ENCODE peak calls at places on chromosomes 13 and 19, in ten cellular contexts. One of them, this sample, is unnamed.

GRCh38 chr19:45784096-45784495 is 1.8 kb upstream of the DMPK start:
- DNase-seq in left lobe of liver: no peak
- DNase-seq in CD4-positive, alpha-beta T cell: no peak
- DNase-seq in HS-5: no peak
- DNase-seq in fibroblast of pulmonary artery: no peak
- DNase-seq in EL: no peak
- DNase-seq in HuH-7.5: no peak
- DNase-seq in stimulated activated CD8-positive, alpha-beta memory T cell treated with anti-CD3 and anti-CD28 coated beads, Interleukin-4, amount 100 ng/mL, for 1 hour: no peak
- DNase-seq in gastrocnemius medialis: no peak
- DNase-seq in left ventricle myocardium inferior: no peak
- DNase-seq in this sample: no peak

GRCh38 chr19:49338023-49338677 is 2.9 kb downstream of the CD37 start:
- DNase-seq in left lobe of liver: peak
- DNase-seq in CD4-positive, alpha-beta T cell: no peak
- DNase-seq in HS-5: no peak
- DNase-seq in fibroblast of pulmonary artery: no peak
- DNase-seq in EL: no peak
- DNase-seq in HuH-7.5: no peak
- DNase-seq in stimulated activated CD8-positive, alpha-beta memory T cell treated with anti-CD3 and anti-CD28 coated beads, Interleukin-4, amount 100 ng/mL, for 1 hour: no peak
- DNase-seq in gastrocnemius medialis: no peak
- DNase-seq in left ventricle myocardium inferior: no peak
- DNase-seq in this sample: no peak

GRCh38 chr13:24110011-24110410 is 50.5 kb upstream of the SPATA13 start:
- DNase-seq in left lobe of liver: no peak
- DNase-seq in CD4-positive, alpha-beta T cell: no peak
- DNase-seq in HS-5: no peak
- DNase-seq in fibroblast of pulmonary artery: no peak
- DNase-seq in EL: no peak
- DNase-seq in HuH-7.5: no peak
- DNase-seq in stimulated activated CD8-positive, alpha-beta memory T cell treated with anti-CD3 and anti-CD28 coated beads, Interleukin-4, amount 100 ng/mL, for 1 hour: no peak
- DNase-seq in gastrocnemius medialis: no peak
- DNase-seq in left ventricle myocardium inferior: no peak
- DNase-seq in this sample: no peak

GRCh38 chr19:33665776-33666175 is 44.0 kb downstream of the CHST8 start:
- DNase-seq in left lobe of liver: no peak
- DNase-seq in CD4-positive, alpha-beta T cell: no peak
- DNase-seq in HS-5: no peak
- DNase-seq in fibroblast of pulmonary artery: no peak
- DNase-seq in EL: no peak
- DNase-seq in HuH-7.5: no peak
- DNase-seq in stimulated activated CD8-positive, alpha-beta memory T cell treated with anti-CD3 and anti-CD28 coated beads, Interleukin-4, amount 100 ng/mL, for 1 hour: no peak
- DNase-seq in gastrocnemius medialis: no peak
- DNase-seq in left ventricle myocardium inferior: no peak
- DNase-seq in this sample: no peak

GRCh38 chr13:19960673-19961015 is 2.1 kb downstream of the ZMYM2 start:
- DNase-seq in left lobe of liver: no peak
- DNase-seq in CD4-positive, alpha-beta T cell: no peak
- DNase-seq in HS-5: no peak
- DNase-seq in fibroblast of pulmonary artery: peak
- DNase-seq in EL: peak
- DNase-seq in HuH-7.5: no peak
- DNase-seq in stimulated activated CD8-positive, alpha-beta memory T cell treated with anti-CD3 and anti-CD28 coated beads, Interleukin-4, amount 100 ng/mL, for 1 hour: no peak
- DNase-seq in gastrocnemius medialis: no peak
- DNase-seq in left ventricle myocardium inferior: no peak
- DNase-seq in this sample: no peak

GRCh38 chr19:41373993-41374392 is 2.3 kb upstream of the TMEM91 start:
- DNase-seq in left lobe of liver: no peak
- DNase-seq in CD4-positive, alpha-beta T cell: no peak
- DNase-seq in HS-5: no peak
- DNase-seq in fibroblast of pulmonary artery: peak
- DNase-seq in EL: peak
- DNase-seq in HuH-7.5: no peak
- DNase-seq in stimulated activated CD8-positive, alpha-beta memory T cell treated with anti-CD3 and anti-CD28 coated beads, Interleukin-4, amount 100 ng/mL, for 1 hour: no peak
- DNase-seq in gastrocnemius medialis: peak
- DNase-seq in left ventricle myocardium inferior: peak
- DNase-seq in this sample: peak

GRCh38 chr19:3095375-3096191 is 1.4 kb downstream of the GNA11 start:
- DNase-seq in left lobe of liver: no peak
- DNase-seq in CD4-positive, alpha-beta T cell: peak
- DNase-seq in HS-5: no peak
- DNase-seq in fibroblast of pulmonary artery: no peak
- DNase-seq in EL: peak
- DNase-seq in HuH-7.5: peak
- DNase-seq in stimulated activated CD8-positive, alpha-beta memory T cell treated with anti-CD3 and anti-CD28 coated beads, Interleukin-4, amount 100 ng/mL, for 1 hour: no peak
- DNase-seq in gastrocnemius medialis: no peak
- DNase-seq in left ventricle myocardium inferior: no peak
- DNase-seq in this sample: no peak

GRCh38 chr19:15468675-15469512 is 4.5 kb upstream of the RASAL3 start:
- DNase-seq in left lobe of liver: peak
- DNase-seq in CD4-positive, alpha-beta T cell: no peak
- DNase-seq in HS-5: no peak
- DNase-seq in fibroblast of pulmonary artery: no peak
- DNase-seq in EL: no peak
- DNase-seq in HuH-7.5: peak
- DNase-seq in stimulated activated CD8-positive, alpha-beta memory T cell treated with anti-CD3 and anti-CD28 coated beads, Interleukin-4, amount 100 ng/mL, for 1 hour: no peak
- DNase-seq in gastrocnemius medialis: no peak
- DNase-seq in left ventricle myocardium inferior: no peak
- DNase-seq in this sample: no peak

GRCh38 chr13:23969672-23970071 is 72.4 kb upstream of the C1QTNF9B start:
- DNase-seq in left lobe of liver: no peak
- DNase-seq in CD4-positive, alpha-beta T cell: no peak
- DNase-seq in HS-5: no peak
- DNase-seq in fibroblast of pulmonary artery: peak
- DNase-seq in EL: no peak
- DNase-seq in HuH-7.5: peak
- DNase-seq in stimulated activated CD8-positive, alpha-beta memory T cell treated with anti-CD3 and anti-CD28 coated beads, Interleukin-4, amount 100 ng/mL, for 1 hour: no peak
- DNase-seq in gastrocnemius medialis: no peak
- DNase-seq in left ventricle myocardium inferior: no peak
- DNase-seq in this sample: peak

GRCh38 chr13:39672378-39673132 is 17.1 kb downstream of the COG6 start:
- DNase-seq in left lobe of liver: no peak
- DNase-seq in CD4-positive, alpha-beta T cell: no peak
- DNase-seq in HS-5: no peak
- DNase-seq in fibroblast of pulmonary artery: no peak
- DNase-seq in EL: no peak
- DNase-seq in HuH-7.5: no peak
- DNase-seq in stimulated activated CD8-positive, alpha-beta memory T cell treated with anti-CD3 and anti-CD28 coated beads, Interleukin-4, amount 100 ng/mL, for 1 hour: no peak
- DNase-seq in gastrocnemius medialis: no peak
- DNase-seq in left ventricle myocardium inferior: no peak
- DNase-seq in this sample: no peak

GRCh38 chr13:103283451-103283820 is 217.2 kb upstream of the SLC10A2 start:
- DNase-seq in left lobe of liver: no peak
- DNase-seq in CD4-positive, alpha-beta T cell: no peak
- DNase-seq in HS-5: no peak
- DNase-seq in fibroblast of pulmonary artery: no peak
- DNase-seq in EL: no peak
- DNase-seq in HuH-7.5: no peak
- DNase-seq in stimulated activated CD8-positive, alpha-beta memory T cell treated with anti-CD3 and anti-CD28 coated beads, Interleukin-4, amount 100 ng/mL, for 1 hour: no peak
- DNase-seq in gastrocnemius medialis: no peak
- DNase-seq in left ventricle myocardium inferior: no peak
- DNase-seq in this sample: no peak

GRCh38 chr13:22061371-22061805 is 390.5 kb downstream of the FGF9 start:
- DNase-seq in left lobe of liver: no peak
- DNase-seq in CD4-positive, alpha-beta T cell: peak
- DNase-seq in HS-5: no peak
- DNase-seq in fibroblast of pulmonary artery: no peak
- DNase-seq in EL: no peak
- DNase-seq in HuH-7.5: no peak
- DNase-seq in stimulated activated CD8-positive, alpha-beta memory T cell treated with anti-CD3 and anti-CD28 coated beads, Interleukin-4, amount 100 ng/mL, for 1 hour: no peak
- DNase-seq in gastrocnemius medialis: no peak
- DNase-seq in left ventricle myocardium inferior: no peak
- DNase-seq in this sample: no peak

GRCh38 chr19:1154731-1155351 is 19.2 kb downstream of the SBNO2 start:
- DNase-seq in left lobe of liver: peak
- DNase-seq in CD4-positive, alpha-beta T cell: no peak
- DNase-seq in HS-5: no peak
- DNase-seq in fibroblast of pulmonary artery: peak
- DNase-seq in EL: peak
- DNase-seq in HuH-7.5: peak
- DNase-seq in stimulated activated CD8-positive, alpha-beta memory T cell treated with anti-CD3 and anti-CD28 coated beads, Interleukin-4, amount 100 ng/mL, for 1 hour: no peak
- DNase-seq in gastrocnemius medialis: peak
- DNase-seq in left ventricle myocardium inferior: peak
- DNase-seq in this sample: peak

GRCh38 chr13:100887729-100888151 is 213.1 kb upstream of the TMTC4 start:
- DNase-seq in left lobe of liver: no peak
- DNase-seq in CD4-positive, alpha-beta T cell: no peak
- DNase-seq in HS-5: peak
- DNase-seq in fibroblast of pulmonary artery: peak
- DNase-seq in EL: peak
- DNase-seq in HuH-7.5: no peak
- DNase-seq in stimulated activated CD8-positive, alpha-beta memory T cell treated with anti-CD3 and anti-CD28 coated beads, Interleukin-4, amount 100 ng/mL, for 1 hour: no peak
- DNase-seq in gastrocnemius medialis: no peak
- DNase-seq in left ventricle myocardium inferior: no peak
- DNase-seq in this sample: peak